ENCODE peak calls at places on chromosomes 7 and 10, in six cellular contexts. One of them, this sample, is unnamed.

GRCh38 chr7:124033093-124033806 is 383 bp upstream of the TMEM229A start:
- DNase-seq in RWPE2: no peak
- DNase-seq in IMR-90: no peak
- DNase-seq in choroid plexus epithelial cell: no peak
- DNase-seq in thyroid gland: peak; percentile 58
- DNase-seq in heart left ventricle: peak; percentile 59
- DNase-seq in this sample: peak; percentile 5

GRCh38 chr10:79127151-79127961 is 58.6 kb downstream of the ZMIZ1 start:
- DNase-seq in RWPE2: peak; percentile 83
- DNase-seq in IMR-90: peak; percentile 86
- DNase-seq in choroid plexus epithelial cell: peak; percentile 87
- DNase-seq in thyroid gland: peak; percentile 72
- DNase-seq in heart left ventricle: peak; percentile 87
- DNase-seq in this sample: peak; percentile 37

GRCh38 chr10:72257051-72257892 is 16.5 kb upstream of the DDIT4 start:
- DNase-seq in RWPE2: no peak
- DNase-seq in IMR-90: no peak
- DNase-seq in choroid plexus epithelial cell: peak; percentile 79
- DNase-seq in thyroid gland: peak; percentile 37
- DNase-seq in heart left ventricle: no peak
- DNase-seq in this sample: no peak

GRCh38 chr7:109449760-109450159 is 880.1 kb downstream of the DNAJB9 start:
- DNase-seq in RWPE2: no peak
- DNase-seq in IMR-90: no peak
- DNase-seq in choroid plexus epithelial cell: no peak
- DNase-seq in thyroid gland: no peak
- DNase-seq in heart left ventricle: no peak
- DNase-seq in this sample: no peak

GRCh38 chr7:111474723-111475418 is 87.4 kb downstream of the IMMP2L start:
- DNase-seq in RWPE2: no peak
- DNase-seq in IMR-90: peak; percentile 14
- DNase-seq in choroid plexus epithelial cell: peak; percentile 13
- DNase-seq in thyroid gland: no peak
- DNase-seq in heart left ventricle: no peak
- DNase-seq in this sample: no peak

GRCh38 chr10:23111679-23112286 is 16.4 kb downstream of the MSRB2 start:
- DNase-seq in RWPE2: no peak
- DNase-seq in IMR-90: no peak
- DNase-seq in choroid plexus epithelial cell: no peak
- DNase-seq in thyroid gland: no peak
- DNase-seq in heart left ventricle: no peak
- DNase-seq in this sample: no peak

GRCh38 chr7:157560258-157560654 is 223.5 kb downstream of the DNAJB6 start:
- DNase-seq in RWPE2: peak; percentile 57
- DNase-seq in IMR-90: no peak
- DNase-seq in choroid plexus epithelial cell: no peak
- DNase-seq in thyroid gland: no peak
- DNase-seq in heart left ventricle: no peak
- DNase-seq in this sample: no peak

GRCh38 chr7:138350701-138351357 is 109.2 kb upstream of the TRIM24 start:
- DNase-seq in RWPE2: no peak
- DNase-seq in IMR-90: no peak
- DNase-seq in choroid plexus epithelial cell: peak; percentile 23
- DNase-seq in thyroid gland: no peak
- DNase-seq in heart left ventricle: no peak
- DNase-seq in this sample: no peak

GRCh38 chr10:35262436-35262835 is 73.9 kb upstream of the CCNY start:
- DNase-seq in RWPE2: no peak
- DNase-seq in IMR-90: peak; percentile 48
- DNase-seq in choroid plexus epithelial cell: no peak
- DNase-seq in thyroid gland: no peak
- DNase-seq in heart left ventricle: no peak
- DNase-seq in this sample: no peak

GRCh38 chr10:71399946-71400345 is 3.2 kb downstream of the CDH23 start:
- DNase-seq in RWPE2: no peak
- DNase-seq in IMR-90: no peak
- DNase-seq in choroid plexus epithelial cell: no peak
- DNase-seq in thyroid gland: no peak
- DNase-seq in heart left ventricle: no peak
- DNase-seq in this sample: no peak

GRCh38 chr7:116433246-116433645 is 66.3 kb upstream of the CAV2 start:
- DNase-seq in RWPE2: no peak
- DNase-seq in IMR-90: no peak
- DNase-seq in choroid plexus epithelial cell: peak; percentile 51
- DNase-seq in thyroid gland: no peak
- DNase-seq in heart left ventricle: no peak
- DNase-seq in this sample: no peak

GRCh38 chr10:30763933-30764332 is 134.4 kb upstream of the LYZL2 start:
- DNase-seq in RWPE2: no peak
- DNase-seq in IMR-90: no peak
- DNase-seq in choroid plexus epithelial cell: no peak
- DNase-seq in thyroid gland: no peak
- DNase-seq in heart left ventricle: no peak
- DNase-seq in this sample: no peak

GRCh38 chr10:17209302-17209701 is 7.8 kb upstream of the TRDMT1 start:
- DNase-seq in RWPE2: no peak
- DNase-seq in IMR-90: no peak
- DNase-seq in choroid plexus epithelial cell: no peak
- DNase-seq in thyroid gland: no peak
- DNase-seq in heart left ventricle: no peak
- DNase-seq in this sample: no peak

GRCh38 chr7:6284461-6285360 is 12.3 kb upstream of the CYTH3 start:
- DNase-seq in RWPE2: peak; percentile 76
- DNase-seq in IMR-90: no peak
- DNase-seq in choroid plexus epithelial cell: no peak
- DNase-seq in thyroid gland: no peak
- DNase-seq in heart left ventricle: no peak
- DNase-seq in this sample: no peak

GRCh38 chr7:30851651-30852359 is 59.8 kb upstream of the AQP1 start:
- DNase-seq in RWPE2: no peak
- DNase-seq in IMR-90: no peak
- DNase-seq in choroid plexus epithelial cell: no peak
- DNase-seq in thyroid gland: no peak
- DNase-seq in heart left ventricle: no peak
- DNase-seq in this sample: no peak

GRCh38 chr10:63629363-63630084 is 108.3 kb downstream of the REEP3 start:
- DNase-seq in RWPE2: peak; percentile 97
- DNase-seq in IMR-90: peak; percentile 99
- DNase-seq in choroid plexus epithelial cell: peak; percentile 99
- DNase-seq in thyroid gland: peak; percentile 99
- DNase-seq in heart left ventricle: peak; percentile 97
- DNase-seq in this sample: peak; percentile 96

DNA sequence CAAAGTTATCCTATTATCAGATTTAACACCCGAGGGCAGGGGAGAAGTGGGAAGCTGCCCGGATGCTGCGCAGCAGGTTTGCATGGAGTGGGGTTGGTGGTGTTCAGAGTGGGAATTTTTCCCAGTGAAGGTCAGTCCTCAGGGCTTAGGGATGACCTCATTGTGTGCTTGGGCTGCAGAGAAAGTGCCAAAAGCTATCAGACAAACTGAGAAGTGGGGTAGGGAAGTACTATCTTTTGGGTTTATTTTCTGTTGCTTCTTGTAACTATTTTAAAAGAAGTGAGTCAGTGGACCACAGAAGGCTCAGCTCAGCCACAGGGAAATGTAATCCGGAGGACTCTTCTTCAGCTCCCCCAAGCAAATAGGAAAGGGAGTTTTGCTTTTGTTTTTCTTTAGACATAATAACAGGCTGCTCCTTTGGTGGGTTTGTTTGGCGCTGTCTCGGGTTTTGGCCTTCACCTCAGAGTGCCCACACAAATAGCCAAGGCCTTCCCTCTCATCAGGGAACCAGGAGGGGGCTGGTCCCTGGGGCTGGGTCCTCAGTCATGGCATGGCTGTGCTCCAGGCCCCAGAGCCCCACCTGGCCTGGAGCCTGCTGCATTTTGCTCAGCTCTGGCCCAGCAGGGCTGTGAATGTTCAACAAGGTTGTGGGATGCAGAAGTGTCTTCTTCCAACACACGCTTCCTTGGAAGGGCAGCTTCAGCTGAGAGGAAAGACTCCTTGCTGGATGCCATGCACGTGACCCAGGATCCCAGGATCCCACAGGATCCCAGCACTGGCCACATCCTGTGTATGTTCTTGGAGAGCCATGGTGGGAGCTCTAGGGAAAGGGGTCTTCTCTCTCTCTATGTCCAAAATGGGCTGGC is 5.4 kb upstream of the FAM170B start:
- DNase-seq in RWPE2: no peak
- DNase-seq in IMR-90: peak; percentile 90
- DNase-seq in choroid plexus epithelial cell: peak; percentile 62
- DNase-seq in thyroid gland: no peak
- DNase-seq in heart left ventricle: no peak
- DNase-seq in this sample: no peak
- H3K4me3 ChIP-seq in RWPE2: no peak overlapping the region
- H3K4me3 ChIP-seq in IMR-90: no peak overlapping the region
- H3K4me3 ChIP-seq in choroid plexus epithelial cell: no peak overlapping the region
- H3K4me3 ChIP-seq in thyroid gland: no peak overlapping the region
- H3K4me3 ChIP-seq in heart left ventricle: no peak overlapping the region
- H3K4me3 ChIP-seq in this sample: no peak overlapping the region

GRCh38 chr7:119572541-119572940 is 700.4 kb upstream of the KCND2 start:
- DNase-seq in RWPE2: no peak
- DNase-seq in IMR-90: no peak
- DNase-seq in choroid plexus epithelial cell: no peak
- DNase-seq in thyroid gland: no peak
- DNase-seq in heart left ventricle: peak; percentile 61
- DNase-seq in this sample: no peak

GRCh38 chr7:119578116-119578515 is 694.9 kb upstream of the KCND2 start:
- DNase-seq in RWPE2: no peak
- DNase-seq in IMR-90: no peak
- DNase-seq in choroid plexus epithelial cell: no peak
- DNase-seq in thyroid gland: no peak
- DNase-seq in heart left ventricle: no peak
- DNase-seq in this sample: no peak

GRCh38 chr7:119572132-119572531 is 700.8 kb upstream of the KCND2 start:
- DNase-seq in RWPE2: no peak
- DNase-seq in IMR-90: no peak
- DNase-seq in choroid plexus epithelial cell: no peak
- DNase-seq in thyroid gland: no peak
- DNase-seq in heart left ventricle: peak; percentile 49
- DNase-seq in this sample: no peak
- TF ChIP-seq CTCF in RWPE2: no peak
- TF ChIP-seq CTCF in IMR-90: no peak
- TF ChIP-seq CTCF in choroid plexus epithelial cell: no peak
- TF ChIP-seq CTCF in thyroid gland: no peak
- TF ChIP-seq CTCF in heart left ventricle: peak; percentile 12
- TF ChIP-seq CTCF in this sample: no peak

GRCh38 chr10:119515511-119516045 is 26.9 kb downstream of the RGS10 start:
- DNase-seq in RWPE2: no peak
- DNase-seq in IMR-90: no peak
- DNase-seq in choroid plexus epithelial cell: no peak
- DNase-seq in thyroid gland: no peak
- DNase-seq in heart left ventricle: no peak
- DNase-seq in this sample: no peak

GRCh38 chr10:119518176-119518575 is 24.3 kb downstream of the RGS10 start:
- DNase-seq in RWPE2: no peak
- DNase-seq in IMR-90: no peak
- DNase-seq in choroid plexus epithelial cell: no peak
- DNase-seq in thyroid gland: no peak
- DNase-seq in heart left ventricle: no peak
- DNase-seq in this sample: no peak

GRCh38 chr10:119518936-119519335 is 23.6 kb downstream of the RGS10 start:
- DNase-seq in RWPE2: no peak
- DNase-seq in IMR-90: no peak
- DNase-seq in choroid plexus epithelial cell: no peak
- DNase-seq in thyroid gland: no peak
- DNase-seq in heart left ventricle: no peak
- DNase-seq in this sample: no peak

GRCh38 chr10:119516381-119517234 is 25.9 kb downstream of the RGS10 start:
- DNase-seq in RWPE2: no peak
- DNase-seq in IMR-90: no peak
- DNase-seq in choroid plexus epithelial cell: peak; percentile 75
- DNase-seq in thyroid gland: no peak
- DNase-seq in heart left ventricle: no peak
- DNase-seq in this sample: no peak

DNA sequence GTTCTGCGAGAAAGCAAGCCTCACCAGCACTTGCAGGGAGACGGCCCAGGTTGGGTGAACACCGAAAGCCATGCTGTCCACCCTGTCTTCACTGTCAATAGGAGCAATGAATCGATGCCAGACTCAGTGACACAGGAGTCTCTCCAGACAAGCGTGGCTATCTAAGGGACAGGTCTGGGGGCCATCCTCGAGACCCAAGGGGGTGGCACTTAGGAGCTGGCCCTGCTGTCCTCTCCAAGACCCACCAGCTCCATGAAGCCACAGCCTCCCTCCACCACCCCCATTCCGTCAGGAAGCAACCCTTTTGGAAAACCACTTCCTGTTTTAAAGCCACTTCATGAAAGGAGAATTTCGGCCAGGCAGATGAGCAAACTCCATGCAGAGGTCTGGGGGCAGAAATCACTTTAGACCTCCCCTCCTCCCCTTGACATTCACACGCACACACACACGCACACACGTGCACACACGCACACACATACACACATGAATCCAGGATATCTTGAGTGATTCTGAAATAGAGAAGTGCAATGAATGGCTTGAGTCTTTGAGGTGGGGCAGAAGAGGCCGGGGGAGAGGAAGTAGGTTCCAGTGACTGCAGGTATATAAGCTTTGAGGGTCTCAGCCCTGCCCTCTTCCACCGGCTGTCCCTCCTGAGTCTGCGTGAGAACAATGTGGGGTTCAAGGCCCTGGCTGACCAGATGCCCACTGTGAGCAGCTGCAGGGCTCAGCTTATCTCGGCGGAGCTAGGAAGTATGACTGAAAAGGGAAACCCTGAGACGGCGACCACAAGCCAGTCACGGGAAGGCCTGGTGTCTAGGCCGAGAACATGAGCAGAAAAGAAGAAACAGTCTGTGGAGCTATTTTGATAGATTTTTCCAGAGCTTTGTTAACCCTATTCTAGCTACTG is 25.0 kb downstream of the RGS10 start:
- DNase-seq in RWPE2: no peak
- DNase-seq in IMR-90: peak; percentile 63
- DNase-seq in choroid plexus epithelial cell: peak; percentile 71
- DNase-seq in thyroid gland: no peak
- DNase-seq in heart left ventricle: no peak
- DNase-seq in this sample: no peak
- H3K4me3 ChIP-seq in RWPE2: no peak overlapping the region
- H3K4me3 ChIP-seq in IMR-90: no peak overlapping the region
- H3K4me3 ChIP-seq in choroid plexus epithelial cell: no peak overlapping the region
- H3K4me3 ChIP-seq in thyroid gland: no peak overlapping the region
- H3K4me3 ChIP-seq in heart left ventricle: no peak overlapping the region
- H3K4me3 ChIP-seq in this sample: no peak overlapping the region

GRCh38 chr7:66839814-66840213 is 81.2 kb upstream of the TMEM248 start:
- DNase-seq in RWPE2: no peak
- DNase-seq in IMR-90: no peak
- DNase-seq in choroid plexus epithelial cell: no peak
- DNase-seq in thyroid gland: no peak
- DNase-seq in heart left ventricle: no peak
- DNase-seq in this sample: no peak

GRCh38 chr7:66832531-66833351 is 88.3 kb upstream of the TMEM248 start:
- DNase-seq in RWPE2: no peak
- DNase-seq in IMR-90: no peak
- DNase-seq in choroid plexus epithelial cell: no peak
- DNase-seq in thyroid gland: no peak
- DNase-seq in heart left ventricle: no peak
- DNase-seq in this sample: no peak

GRCh38 chr7:66837661-66838060 is 83.4 kb upstream of the TMEM248 start:
- DNase-seq in RWPE2: no peak
- DNase-seq in IMR-90: no peak
- DNase-seq in choroid plexus epithelial cell: no peak
- DNase-seq in thyroid gland: no peak
- DNase-seq in heart left ventricle: peak; percentile 10
- DNase-seq in this sample: no peak

GRCh38 chr7:66840316-66840715 is 80.7 kb upstream of the TMEM248 start:
- DNase-seq in RWPE2: no peak
- DNase-seq in IMR-90: no peak
- DNase-seq in choroid plexus epithelial cell: no peak
- DNase-seq in thyroid gland: no peak
- DNase-seq in heart left ventricle: no peak
- DNase-seq in this sample: no peak

GRCh38 chr7:66837007-66837406 is 84.0 kb upstream of the TMEM248 start:
- DNase-seq in RWPE2: no peak
- DNase-seq in IMR-90: peak; percentile 34
- DNase-seq in choroid plexus epithelial cell: peak; percentile 54
- DNase-seq in thyroid gland: no peak
- DNase-seq in heart left ventricle: peak; percentile 51
- DNase-seq in this sample: no peak
- TF ChIP-seq CTCF in RWPE2: peak; percentile 29
- TF ChIP-seq CTCF in IMR-90: peak; percentile 39
- TF ChIP-seq CTCF in choroid plexus epithelial cell: peak; percentile 60
- TF ChIP-seq CTCF in thyroid gland: no peak
- TF ChIP-seq CTCF in heart left ventricle: no peak
- TF ChIP-seq CTCF in this sample: no peak

This sample was measured in prostate gland.